ENCODE peak calls at places on chromosomes 5 and 9, in eight cellular contexts. One of them, this sample, is unnamed.

GRCh38 chr5:34743878-34744277 is 87.8 kb downstream of the RAI14 start:
- DNase-seq in germinal center: no peak
- DNase-seq in epithelial cell of esophagus: peak
- DNase-seq in sigmoid colon: no peak
- DNase-seq in GM10248: no peak
- DNase-seq in LoVo: no peak
- DNase-seq in nephron progenitor cell: no peak
- DNase-seq in adipocyte: peak
- DNase-seq in this sample: peak

GRCh38 chr9:10112798-10113197 is 500.0 kb downstream of the PTPRD start:
- DNase-seq in germinal center: no peak
- DNase-seq in GM10248: no peak
- DNase-seq in sigmoid colon: no peak
- DNase-seq in epithelial cell of esophagus: no peak
- DNase-seq in adipocyte: no peak
- DNase-seq in LoVo: no peak
- DNase-seq in nephron progenitor cell: no peak
- DNase-seq in this sample: no peak

GRCh38 chr9:93673844-93674334 is 97.5 kb downstream of the PHF2 start:
- DNase-seq in epithelial cell of esophagus: no peak
- DNase-seq in adipocyte: no peak
- DNase-seq in nephron progenitor cell: no peak
- DNase-seq in germinal center: no peak
- DNase-seq in sigmoid colon: peak
- DNase-seq in LoVo: no peak
- DNase-seq in GM10248: no peak
- DNase-seq in this sample: no peak

GRCh38 chr9:27133817-27134216 is 24.8 kb downstream of the TEK start:
- DNase-seq in LoVo: no peak
- DNase-seq in germinal center: no peak
- DNase-seq in adipocyte: no peak
- DNase-seq in nephron progenitor cell: no peak
- DNase-seq in sigmoid colon: no peak
- DNase-seq in GM10248: no peak
- DNase-seq in epithelial cell of esophagus: no peak
- DNase-seq in this sample: no peak

GRCh38 chr5:33827885-33828284 is 63.9 kb downstream of the ADAMTS12 start:
- DNase-seq in germinal center: no peak
- DNase-seq in GM10248: no peak
- DNase-seq in LoVo: no peak
- DNase-seq in sigmoid colon: no peak
- DNase-seq in epithelial cell of esophagus: no peak
- DNase-seq in nephron progenitor cell: no peak
- DNase-seq in adipocyte: peak
- DNase-seq in this sample: peak

GRCh38 chr9:116495725-116496124 is 191.4 kb upstream of the TRIM32 start:
- DNase-seq in nephron progenitor cell: no peak
- DNase-seq in epithelial cell of esophagus: no peak
- DNase-seq in LoVo: no peak
- DNase-seq in germinal center: no peak
- DNase-seq in GM10248: no peak
- DNase-seq in sigmoid colon: no peak
- DNase-seq in adipocyte: no peak
- DNase-seq in this sample: no peak

GRCh38 chr9:130498298-130498917 is 53.6 kb downstream of the ASS1 start:
- DNase-seq in adipocyte: no peak
- DNase-seq in germinal center: no peak
- DNase-seq in GM10248: no peak
- DNase-seq in nephron progenitor cell: no peak
- DNase-seq in epithelial cell of esophagus: peak
- DNase-seq in LoVo: no peak
- DNase-seq in sigmoid colon: no peak
- DNase-seq in this sample: peak

GRCh38 chr5:79990598-79991507 is at the start of gene MTX3:
- DNase-seq in adipocyte: peak
- DNase-seq in sigmoid colon: peak
- DNase-seq in GM10248: peak
- DNase-seq in nephron progenitor cell: peak
- DNase-seq in germinal center: peak
- DNase-seq in epithelial cell of esophagus: peak
- DNase-seq in LoVo: peak
- DNase-seq in this sample: peak

GRCh38 chr5:97936246-97936645 is 753.2 kb upstream of the RIOK2 start:
- DNase-seq in sigmoid colon: no peak
- DNase-seq in adipocyte: no peak
- DNase-seq in germinal center: no peak
- DNase-seq in nephron progenitor cell: no peak
- DNase-seq in GM10248: no peak
- DNase-seq in epithelial cell of esophagus: no peak
- DNase-seq in LoVo: no peak
- DNase-seq in this sample: no peak

GRCh38 chr9:86321373-86321772 is 32.8 kb downstream of the TUT7 start:
- DNase-seq in nephron progenitor cell: no peak
- DNase-seq in germinal center: no peak
- DNase-seq in epithelial cell of esophagus: peak
- DNase-seq in adipocyte: peak
- DNase-seq in GM10248: no peak
- DNase-seq in sigmoid colon: no peak
- DNase-seq in LoVo: peak
- DNase-seq in this sample: peak

GRCh38 chr9:137017071-137017470 is 11.0 kb downstream of the ABCA2 start:
- DNase-seq in germinal center: no peak
- DNase-seq in sigmoid colon: no peak
- DNase-seq in epithelial cell of esophagus: no peak
- DNase-seq in adipocyte: no peak
- DNase-seq in GM10248: no peak
- DNase-seq in nephron progenitor cell: no peak
- DNase-seq in LoVo: no peak
- DNase-seq in this sample: no peak

GRCh38 chr9:130629443-130630090 is 34.8 kb upstream of the PRDM12 start:
- DNase-seq in epithelial cell of esophagus: no peak
- DNase-seq in germinal center: no peak
- DNase-seq in adipocyte: no peak
- DNase-seq in LoVo: no peak
- DNase-seq in sigmoid colon: no peak
- DNase-seq in nephron progenitor cell: no peak
- DNase-seq in GM10248: no peak
- DNase-seq in this sample: no peak

GRCh38 chr5:154858972-154859950 is 834 bp downstream of the CNOT8 start:
- DNase-seq in epithelial cell of esophagus: peak
- DNase-seq in LoVo: no peak
- DNase-seq in adipocyte: peak
- DNase-seq in nephron progenitor cell: no peak
- DNase-seq in GM10248: peak
- DNase-seq in sigmoid colon: no peak
- DNase-seq in germinal center: peak
- DNase-seq in this sample: peak

This sample was measured in ELR.